ENCODE peak calls at places on chromosomes 4 and X, in five cellular contexts. One of them, this sample, is unnamed.

GRCh38 chr4:5708171-5708828 is at the start of gene EVC2:
- DNase-seq in fibroblast of mammary gland: peak
- DNase-seq in foreskin fibroblast: peak
- DNase-seq in heart right ventricle: peak
- DNase-seq in dorsolateral prefrontal cortex: no peak
- DNase-seq in this sample: peak

GRCh38 chr4:27050731-27051130 is 190.1 kb downstream of the STIM2 start:
- DNase-seq in fibroblast of mammary gland: no peak
- DNase-seq in foreskin fibroblast: no peak
- DNase-seq in heart right ventricle: no peak
- DNase-seq in dorsolateral prefrontal cortex: no peak
- DNase-seq in this sample: no peak

GRCh38 chr4:6622744-6623143 is 17.7 kb upstream of the MRFAP1 start:
- DNase-seq in fibroblast of mammary gland: no peak
- DNase-seq in foreskin fibroblast: no peak
- DNase-seq in heart right ventricle: no peak
- DNase-seq in dorsolateral prefrontal cortex: no peak
- DNase-seq in this sample: no peak

GRCh38 chr4:5796976-5797375 is 86.0 kb downstream of the EVC start:
- DNase-seq in fibroblast of mammary gland: no peak
- DNase-seq in foreskin fibroblast: no peak
- DNase-seq in heart right ventricle: no peak
- DNase-seq in dorsolateral prefrontal cortex: no peak
- DNase-seq in this sample: no peak

GRCh38 chrX:137052641-137053235 is 18.9 kb upstream of the GPR101 start:
- DNase-seq in fibroblast of mammary gland: no peak
- DNase-seq in foreskin fibroblast: no peak
- DNase-seq in heart right ventricle: no peak
- DNase-seq in dorsolateral prefrontal cortex: no peak
- DNase-seq in this sample: peak

GRCh38 chr4:41535911-41536361 is 2.0 kb upstream of the LIMCH1 start:
- DNase-seq in fibroblast of mammary gland: no peak
- DNase-seq in foreskin fibroblast: no peak
- DNase-seq in heart right ventricle: no peak
- DNase-seq in dorsolateral prefrontal cortex: no peak
- DNase-seq in this sample: no peak

GRCh38 chr4:48237996-48238645 is 31.5 kb downstream of the TEC start:
- DNase-seq in fibroblast of mammary gland: peak
- DNase-seq in foreskin fibroblast: no peak
- DNase-seq in heart right ventricle: no peak
- DNase-seq in dorsolateral prefrontal cortex: no peak
- DNase-seq in this sample: no peak

GRCh38 chrX:68090266-68090665 is 343.0 kb downstream of the OPHN1 start:
- DNase-seq in fibroblast of mammary gland: peak
- DNase-seq in foreskin fibroblast: no peak
- DNase-seq in heart right ventricle: no peak
- DNase-seq in dorsolateral prefrontal cortex: no peak
- DNase-seq in this sample: no peak

GRCh38 chr4:54941994-54942552 is 183.3 kb downstream of the KDR start:
- DNase-seq in fibroblast of mammary gland: no peak
- DNase-seq in foreskin fibroblast: no peak
- DNase-seq in heart right ventricle: peak
- DNase-seq in dorsolateral prefrontal cortex: no peak
- DNase-seq in this sample: peak

GRCh38 chrX:46917634-46918033 is 5.4 kb downstream of the JADE3 start:
- DNase-seq in fibroblast of mammary gland: no peak
- DNase-seq in foreskin fibroblast: no peak
- DNase-seq in heart right ventricle: no peak
- DNase-seq in dorsolateral prefrontal cortex: no peak
- DNase-seq in this sample: no peak

GRCh38 chrX:23548164-23548563 is 119.1 kb upstream of the PRDX4 start:
- DNase-seq in fibroblast of mammary gland: no peak
- DNase-seq in foreskin fibroblast: no peak
- DNase-seq in heart right ventricle: no peak
- DNase-seq in dorsolateral prefrontal cortex: no peak
- DNase-seq in this sample: no peak

GRCh38 chr4:3123201-3123671 is 48.8 kb downstream of the HTT start:
- DNase-seq in fibroblast of mammary gland: peak
- DNase-seq in foreskin fibroblast: peak
- DNase-seq in heart right ventricle: no peak
- DNase-seq in dorsolateral prefrontal cortex: no peak
- DNase-seq in this sample: no peak

GRCh38 chr4:99205104-99205979 is 13.7 kb downstream of the ADH6 start:
- DNase-seq in fibroblast of mammary gland: peak
- DNase-seq in foreskin fibroblast: peak
- DNase-seq in heart right ventricle: no peak
- DNase-seq in dorsolateral prefrontal cortex: no peak
- DNase-seq in this sample: no peak
- TF ChIP-seq CTCF in fibroblast of mammary gland: peak
- TF ChIP-seq CTCF in foreskin fibroblast: no peak
- TF ChIP-seq CTCF in heart right ventricle: no peak
- TF ChIP-seq CTCF in dorsolateral prefrontal cortex: no peak
- TF ChIP-seq CTCF in this sample: no peak

DNA sequence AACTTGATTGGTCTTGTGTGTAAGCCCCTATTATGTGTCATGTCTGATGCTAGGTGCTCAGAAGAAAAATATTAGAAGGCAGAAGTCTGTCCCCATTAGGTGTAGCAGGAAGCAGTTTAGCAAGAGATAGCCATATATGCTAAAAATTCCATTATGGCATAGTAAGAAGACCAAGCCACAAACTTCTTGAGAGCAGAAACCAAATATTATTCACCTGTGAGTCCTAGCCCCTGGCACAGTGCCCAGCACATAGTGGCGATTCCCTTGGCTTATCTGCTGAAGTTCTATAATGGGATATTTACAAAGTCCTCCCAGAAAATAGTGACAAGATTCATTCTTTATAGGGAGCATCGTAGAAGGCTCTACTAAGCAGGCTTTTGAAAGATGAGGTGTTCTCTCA is 174.4 kb downstream of the RAB28 start:
- DNase-seq in fibroblast of mammary gland: no peak
- DNase-seq in foreskin fibroblast: no peak
- DNase-seq in heart right ventricle: no peak
- DNase-seq in dorsolateral prefrontal cortex: no peak
- DNase-seq in this sample: no peak
- TF ChIP-seq CTCF in fibroblast of mammary gland: no peak
- TF ChIP-seq CTCF in foreskin fibroblast: no peak
- TF ChIP-seq CTCF in heart right ventricle: no peak
- TF ChIP-seq CTCF in dorsolateral prefrontal cortex: no peak
- TF ChIP-seq CTCF in this sample: no peak

GRCh38 chrX:82038793-82039192 is 836.9 kb downstream of the SH3BGRL start:
- DNase-seq in fibroblast of mammary gland: no peak
- DNase-seq in foreskin fibroblast: no peak
- DNase-seq in heart right ventricle: no peak
- DNase-seq in dorsolateral prefrontal cortex: no peak
- DNase-seq in this sample: no peak

DNA sequence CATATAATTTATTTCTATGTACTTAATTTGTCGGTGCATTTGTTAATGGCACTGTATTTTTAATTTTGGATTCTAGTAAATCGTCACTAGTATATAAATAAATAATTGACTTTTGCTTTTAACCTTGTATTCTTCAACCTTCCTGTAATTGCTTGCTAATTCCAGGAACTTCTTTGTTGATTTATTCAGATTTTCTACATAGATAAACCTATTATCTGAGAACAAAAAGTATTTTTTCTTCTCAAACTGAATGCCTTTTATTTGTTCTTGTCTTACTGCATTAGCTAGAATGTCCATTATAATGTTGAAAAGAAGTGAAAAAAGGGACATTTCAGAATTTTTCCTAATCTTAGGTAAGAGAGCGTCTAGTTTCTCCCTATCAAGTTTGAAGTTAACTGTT is 839.1 kb downstream of the SH3BGRL start:
- DNase-seq in fibroblast of mammary gland: no peak
- DNase-seq in foreskin fibroblast: no peak
- DNase-seq in heart right ventricle: no peak
- DNase-seq in dorsolateral prefrontal cortex: no peak
- DNase-seq in this sample: no peak
- TF ChIP-seq CTCF in fibroblast of mammary gland: no peak
- TF ChIP-seq CTCF in foreskin fibroblast: no peak
- TF ChIP-seq CTCF in heart right ventricle: no peak
- TF ChIP-seq CTCF in dorsolateral prefrontal cortex: no peak
- TF ChIP-seq CTCF in this sample: no peak

DNA sequence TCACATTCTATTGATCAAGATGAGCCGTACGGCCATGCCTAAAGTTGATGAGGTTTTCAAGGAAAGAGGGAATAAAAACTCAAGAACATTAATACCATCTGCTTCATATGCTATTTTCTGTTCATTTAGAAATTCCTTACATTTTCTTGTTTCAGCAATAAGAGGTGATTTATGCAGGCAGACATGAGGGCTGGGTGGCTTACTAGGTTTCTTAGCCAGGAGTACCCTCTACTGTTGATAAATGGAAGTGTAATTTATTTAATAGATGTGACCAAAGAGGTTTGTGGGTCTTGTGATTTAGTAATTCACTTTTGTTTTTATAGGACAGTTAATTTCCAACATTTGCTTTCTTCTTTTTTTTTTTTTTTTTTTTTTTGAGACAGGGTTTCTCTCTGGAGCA is 6.4 kb upstream of the SMIM9 start:
- DNase-seq in fibroblast of mammary gland: peak
- DNase-seq in foreskin fibroblast: peak
- DNase-seq in heart right ventricle: no peak
- DNase-seq in dorsolateral prefrontal cortex: no peak
- DNase-seq in this sample: no peak
- TF ChIP-seq CTCF in fibroblast of mammary gland: peak
- TF ChIP-seq CTCF in foreskin fibroblast: no peak
- TF ChIP-seq CTCF in heart right ventricle: peak
- TF ChIP-seq CTCF in dorsolateral prefrontal cortex: peak
- TF ChIP-seq CTCF in this sample: peak

GRCh38 chr4:158768577-158769174 is at the start of gene FNIP2:
- DNase-seq in fibroblast of mammary gland: peak
- DNase-seq in foreskin fibroblast: peak
- DNase-seq in heart right ventricle: peak
- DNase-seq in dorsolateral prefrontal cortex: peak
- DNase-seq in this sample: peak

GRCh38 chr4:158763462-158763861 is 5.4 kb upstream of the FNIP2 start:
- DNase-seq in fibroblast of mammary gland: no peak
- DNase-seq in foreskin fibroblast: no peak
- DNase-seq in heart right ventricle: no peak
- DNase-seq in dorsolateral prefrontal cortex: no peak
- DNase-seq in this sample: no peak

GRCh38 chr4:158769175-158769831 is 477 bp downstream of the FNIP2 start:
- DNase-seq in fibroblast of mammary gland: peak
- DNase-seq in foreskin fibroblast: no peak
- DNase-seq in heart right ventricle: peak
- DNase-seq in dorsolateral prefrontal cortex: peak
- DNase-seq in this sample: peak

GRCh38 chr4:158770671-158771070 is 1.8 kb downstream of the FNIP2 start:
- DNase-seq in fibroblast of mammary gland: no peak
- DNase-seq in foreskin fibroblast: no peak
- DNase-seq in heart right ventricle: no peak
- DNase-seq in dorsolateral prefrontal cortex: no peak
- DNase-seq in this sample: no peak

GRCh38 chr4:158766419-158767044 is 2.3 kb upstream of the FNIP2 start:
- DNase-seq in fibroblast of mammary gland: no peak
- DNase-seq in foreskin fibroblast: no peak
- DNase-seq in heart right ventricle: no peak
- DNase-seq in dorsolateral prefrontal cortex: no peak
- DNase-seq in this sample: no peak
- TF ChIP-seq CTCF in fibroblast of mammary gland: no peak
- TF ChIP-seq CTCF in foreskin fibroblast: no peak
- TF ChIP-seq CTCF in heart right ventricle: no peak
- TF ChIP-seq CTCF in dorsolateral prefrontal cortex: no peak
- TF ChIP-seq CTCF in this sample: no peak

DNA sequence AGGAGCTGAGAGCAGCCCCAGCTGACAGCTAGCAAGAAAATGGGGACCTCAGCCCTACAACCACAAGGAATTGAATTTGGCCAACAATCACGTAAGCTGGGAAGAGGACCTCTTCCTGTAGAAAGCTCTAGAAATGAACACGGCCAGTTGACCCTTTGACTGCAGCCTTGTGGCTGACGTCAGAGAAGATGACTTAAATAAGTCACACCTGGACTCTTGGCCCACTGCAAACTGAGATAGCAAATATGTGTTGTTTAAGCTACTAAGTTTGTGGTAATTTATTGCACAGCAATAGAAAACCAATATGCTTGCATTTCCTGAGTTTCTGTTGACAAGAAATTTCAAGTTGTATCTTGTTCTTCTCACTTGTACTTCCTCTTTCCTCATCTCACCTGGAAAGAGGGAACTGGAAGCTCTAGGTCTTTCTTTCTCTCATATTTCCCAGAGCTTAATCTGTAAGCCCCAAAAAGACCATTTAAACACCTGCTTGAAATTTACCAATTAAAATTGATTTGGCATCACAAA is 18.8 kb downstream of the PRKG2 start:
- DNase-seq in fibroblast of mammary gland: no peak
- DNase-seq in foreskin fibroblast: no peak
- DNase-seq in heart right ventricle: no peak
- DNase-seq in dorsolateral prefrontal cortex: no peak
- DNase-seq in this sample: no peak
- TF ChIP-seq CTCF in fibroblast of mammary gland: no peak
- TF ChIP-seq CTCF in foreskin fibroblast: no peak
- TF ChIP-seq CTCF in heart right ventricle: no peak
- TF ChIP-seq CTCF in dorsolateral prefrontal cortex: no peak
- TF ChIP-seq CTCF in this sample: no peak

DNA sequence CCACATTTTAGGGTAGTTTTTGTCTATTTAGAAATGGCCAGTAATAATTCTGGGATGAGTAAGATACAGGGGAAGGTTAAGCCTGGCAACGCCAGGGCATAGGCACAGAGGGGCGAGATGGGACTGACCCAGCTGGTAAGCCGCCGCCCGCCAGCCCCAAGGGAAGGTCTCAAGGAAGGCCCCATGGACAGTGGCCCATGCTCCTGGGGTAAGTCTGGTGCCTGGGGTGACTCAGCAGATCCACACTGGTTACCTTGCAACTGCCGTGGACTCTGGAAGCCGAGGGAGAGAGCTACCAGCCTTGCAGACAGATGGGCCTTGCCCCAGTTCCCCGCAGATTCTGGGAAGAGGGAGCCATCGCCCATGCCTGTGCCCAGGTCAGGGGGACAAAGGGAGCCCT is 179.4 kb downstream of the AFAP1 start:
- DNase-seq in fibroblast of mammary gland: no peak
- DNase-seq in foreskin fibroblast: no peak
- DNase-seq in heart right ventricle: no peak
- DNase-seq in dorsolateral prefrontal cortex: no peak
- DNase-seq in this sample: no peak
- TF ChIP-seq CTCF in fibroblast of mammary gland: no peak
- TF ChIP-seq CTCF in foreskin fibroblast: no peak
- TF ChIP-seq CTCF in heart right ventricle: no peak
- TF ChIP-seq CTCF in dorsolateral prefrontal cortex: no peak
- TF ChIP-seq CTCF in this sample: no peak

GRCh38 chrX:40202456-40202855 is 104.7 kb upstream of the BCOR start:
- DNase-seq in fibroblast of mammary gland: no peak
- DNase-seq in foreskin fibroblast: no peak
- DNase-seq in heart right ventricle: no peak
- DNase-seq in dorsolateral prefrontal cortex: no peak
- DNase-seq in this sample: no peak

GRCh38 chrX:40205471-40205870 is 107.7 kb upstream of the BCOR start:
- DNase-seq in fibroblast of mammary gland: no peak
- DNase-seq in foreskin fibroblast: no peak
- DNase-seq in heart right ventricle: no peak
- DNase-seq in dorsolateral prefrontal cortex: no peak
- DNase-seq in this sample: no peak

GRCh38 chrX:40213092-40213491 is 115.3 kb upstream of the BCOR start:
- DNase-seq in fibroblast of mammary gland: no peak
- DNase-seq in foreskin fibroblast: no peak
- DNase-seq in heart right ventricle: no peak
- DNase-seq in dorsolateral prefrontal cortex: no peak
- DNase-seq in this sample: no peak

GRCh38 chrX:40209951-40210617 is 112.3 kb upstream of the BCOR start:
- DNase-seq in fibroblast of mammary gland: peak
- DNase-seq in foreskin fibroblast: peak
- DNase-seq in heart right ventricle: no peak
- DNase-seq in dorsolateral prefrontal cortex: no peak
- DNase-seq in this sample: no peak

GRCh38 chrX:40207626-40208025 is 109.9 kb upstream of the BCOR start:
- DNase-seq in fibroblast of mammary gland: peak
- DNase-seq in foreskin fibroblast: peak
- DNase-seq in heart right ventricle: no peak
- DNase-seq in dorsolateral prefrontal cortex: no peak
- DNase-seq in this sample: no peak
- TF ChIP-seq CTCF in fibroblast of mammary gland: no peak
- TF ChIP-seq CTCF in foreskin fibroblast: no peak
- TF ChIP-seq CTCF in heart right ventricle: no peak
- TF ChIP-seq CTCF in dorsolateral prefrontal cortex: no peak
- TF ChIP-seq CTCF in this sample: no peak

This sample was measured in endothelial cell.